ENCODE peak calls at places on chromosomes 5 and 9, in seven cellular contexts. K is RWPE1; Y is T47D; A is CD4-positive, alpha-beta memory T cell; T is stomach; F is stimulated activated CD8-positive, alpha-beta memory T cell treated with anti-CD3 and anti-CD28 coated beads, Interleukin-12 subunit alpha, Interleukin-12 subunit beta, amount 100 ng/mL, for 1 hour; U is GM13976. X is an unnamed sample.

GRCh38 chr9:134717793-134718645 is 76.4 kb downstream of the COL5A1 start:
- DNase-seq in A (no peak), Y (no peak), U (no peak), T (no peak), K (no peak), F (no peak), X (no peak)

GRCh38 chr9:131103024-131103423 is 6.7 kb downstream of the AIF1L start:
- DNase-seq in T (no peak), Y (no peak), K (no peak), F (no peak), A (no peak), U (no peak), X (no peak)

GRCh38 chr5:82388186-82388585 is 110.0 kb upstream of the RPS23 start:
- DNase-seq in A (no peak), U (no peak), F (no peak), K (no peak), T (no peak), Y (no peak), X (no peak)

GRCh38 chr9:6897831-6898230 is 140.1 kb downstream of the KDM4C start:
- DNase-seq in U (no peak), K (no peak), F (no peak), A (no peak), T (peak), Y (no peak), X (no peak)

GRCh38 chr9:89845321-89845720 is 240.5 kb downstream of the GADD45G start:
- DNase-seq in A (no peak), F (no peak), U (no peak), T (no peak), K (no peak), Y (no peak), X (no peak)

GRCh38 chr9:92968081-92968480 is 20.8 kb downstream of the FGD3 start:
- DNase-seq in T (peak), F (no peak), K (no peak), Y (no peak), A (peak), U (no peak), X (no peak)

GRCh38 chr9:77417570-77417969 is 230.6 kb downstream of the GNA14 start:
- DNase-seq in F (no peak), Y (peak), U (no peak), T (no peak), A (no peak), K (peak), X (no peak)

GRCh38 chr5:151126199-151126645 is 31.4 kb downstream of the ANXA6 start:
- DNase-seq in T (peak), F (peak), K (peak), U (peak), Y (peak), A (peak), X (peak)

GRCh38 chr5:37984300-37984699 is 144.5 kb upstream of the GDNF start:
- DNase-seq in A (no peak), T (no peak), Y (no peak), K (no peak), F (no peak), U (no peak), X (no peak)

GRCh38 chr5:92687793-92688467 is 893.1 kb downstream of the NR2F1-AS1 start:
- DNase-seq in K (peak), T (no peak), U (no peak), A (no peak), F (no peak), Y (peak), X (no peak)

GRCh38 chr5:172950176-172950965 is 8.9 kb upstream of the RPL26L1 start:
- DNase-seq in U (no peak), A (no peak), F (no peak), T (no peak), K (no peak), Y (no peak), X (no peak)

GRCh38 chr9:91037511-91038482 is 236.2 kb downstream of the SYK start:
- DNase-seq in F (no peak), T (peak), U (no peak), Y (no peak), K (peak), A (no peak), X (no peak)

X was measured in stimulated activated naive CD4-positive, alpha-beta T cell treated with Interleukin-2 at 50 U/mL for 16 hours.